ENCODE peak calls at places on chromosomes 1 and 21, in nine cellular contexts. Z is NCI-H510A; P is activated T-cell treated with anti-CD3 and anti-CD28 coated beads, Interleukin-2, amount 50 U/mL, for 1 hour; A is NCI-H1092; Q is stimulated activated CD4-positive, alpha-beta T cell treated with anti-CD3 and anti-CD28 coated beads, Interleukin-2, amount 100 ng/mL, for 4 hours; J is H7; E is naive thymus-derived CD4-positive, alpha-beta T cell; F is activated CD4-positive, CD25-positive, alpha-beta regulatory T cell treated with anti-CD3 and anti-CD28 coated beads, Interleukin-2, amount 50 U/mL, for 16 hours; U is ELF-1. L is an unnamed sample.

GRCh38 chr1:227894831-227895451 is 52.8 kb downstream of the WNT9A start:
- DNase-seq in Z (no peak), P (peak; percentile 13), A (no peak), Q (no peak), J (no peak), E (no peak), F (no peak), U (peak; percentile 0), L (no peak)

GRCh38 chr1:99469641-99470040 is 176.3 kb upstream of the PALMD start:
- DNase-seq in Z (no peak), P (no peak), A (no peak), Q (no peak), J (no peak), E (no peak), F (no peak), U (no peak), L (no peak)

GRCh38 chr1:110348771-110349170 is 9.6 kb downstream of the RBM15 start:
- DNase-seq in Z (no peak), P (no peak), A (no peak), Q (no peak), J (no peak), E (no peak), F (no peak), U (no peak), L (no peak)

GRCh38 chr1:203100163-203100867 is 14.5 kb upstream of the MYOG start:
- DNase-seq in Z (no peak), P (no peak), A (no peak), Q (no peak), J (no peak), E (no peak), F (no peak), U (no peak), L (no peak)

GRCh38 chr1:150820710-150821521 is 12.9 kb upstream of the CTSK start:
- DNase-seq in Z (no peak), P (no peak), A (no peak), Q (no peak), J (no peak), E (no peak), F (no peak), U (no peak), L (no peak)

GRCh38 chr21:37195078-37195477 is 72.1 kb downstream of the VPS26C start:
- DNase-seq in Z (no peak), P (no peak), A (no peak), Q (no peak), J (no peak), E (no peak), F (no peak), U (no peak), L (no peak)

GRCh38 chr1:10251325-10252103 is 41.1 kb downstream of the KIF1B start:
- DNase-seq in Z (no peak), P (no peak), A (no peak), Q (no peak), J (no peak), E (no peak), F (no peak), U (no peak), L (no peak)

GRCh38 chr1:245310605-245311531 is 156.1 kb downstream of the KIF26B start:
- DNase-seq in Z (peak; percentile 31), P (no peak), A (no peak), Q (no peak), J (peak; percentile 61), E (peak; percentile 2), F (no peak), U (peak; percentile 75), L (peak; percentile 34)

GRCh38 chr1:54950361-54951163 is 29.9 kb upstream of the TMEM61 start:
- DNase-seq in Z (peak; percentile 44), P (peak; percentile 41), A (peak; percentile 52), Q (peak; percentile 11), J (peak; percentile 81), E (peak; percentile 27), F (peak; percentile 4), U (peak; percentile 90), L (peak; percentile 31)

GRCh38 chr1:3650248-3651010 is 526 bp upstream of the WRAP73 start:
- DNase-seq in Z (no peak), P (peak; percentile 26), A (no peak), Q (no peak), J (peak; percentile 86), E (peak; percentile 16), F (no peak), U (no peak), L (peak; percentile 39)

GRCh38 chr1:228275435-228276342 is 67.8 kb downstream of the OBSCN start:
- DNase-seq in Z (no peak), P (peak; percentile 87), A (peak; percentile 61), Q (peak; percentile 91), J (peak; percentile 98), E (peak; percentile 77), F (peak; percentile 74), U (peak; percentile 80), L (peak; percentile 89)

GRCh38 chr1:203593723-203594122 is 32.9 kb upstream of the ATP2B4 start:
- DNase-seq in Z (no peak), P (peak; percentile 63), A (no peak), Q (peak; percentile 37), J (no peak), E (peak; percentile 29), F (peak; percentile 17), U (peak; percentile 64), L (peak; percentile 41)

GRCh38 chr1:62687903-62688686 is at the start of gene DOCK7:
- DNase-seq in Z (peak; percentile 76), P (peak; percentile 67), A (peak; percentile 34), Q (peak; percentile 22), J (peak; percentile 92), E (peak; percentile 60), F (no peak), U (peak; percentile 93), L (peak; percentile 83)

GRCh38 chr1:231634302-231635013 is 7.9 kb downstream of the DISC1 start:
- DNase-seq in Z (no peak), P (no peak), A (no peak), Q (no peak), J (no peak), E (no peak), F (no peak), U (no peak), L (no peak)

GRCh38 chr1:36731226-36732037 is 248.7 kb upstream of the CSF3R start:
- DNase-seq in Z (peak; percentile 93), P (no peak), A (no peak), Q (no peak), J (no peak), E (no peak), F (no peak), U (peak; percentile 58), L (no peak)

GRCh38 chr1:209675567-209676154 is 449 bp downstream of the G0S2 start:
- DNase-seq in Z (peak; percentile 24), P (no peak), A (peak; percentile 55), Q (no peak), J (peak; percentile 77), E (peak; percentile 8), F (no peak), U (peak; percentile 62), L (no peak)

GRCh38 chr21:42633858-42634257 is 19.6 kb upstream of the PDE9A start:
- DNase-seq in Z (no peak), P (no peak), A (no peak), Q (no peak), J (no peak), E (no peak), F (no peak), U (no peak), L (no peak)

GRCh38 chr1:869499-870244 is 54.1 kb upstream of the SAMD11 start:
- DNase-seq in Z (no peak), P (peak; percentile 91), A (peak; percentile 6), Q (peak; percentile 86), J (peak; percentile 93), E (peak; percentile 91), F (peak; percentile 70), U (peak; percentile 58), L (peak; percentile 92)

GRCh38 chr21:38503588-38503987 is 5.3 kb upstream of the ERG start:
- DNase-seq in Z (no peak), P (no peak), A (no peak), Q (no peak), J (no peak), E (no peak), F (no peak), U (peak; percentile 14), L (no peak)

GRCh38 chr1:236702995-236703394 is 16.7 kb downstream of the ACTN2 start:
- DNase-seq in Z (no peak), P (no peak), A (no peak), Q (no peak), J (no peak), E (no peak), F (no peak), U (no peak), L (no peak)

GRCh38 chr1:162144268-162144667 is 74.8 kb downstream of the NOS1AP start:
- DNase-seq in Z (no peak), P (no peak), A (no peak), Q (no peak), J (no peak), E (no peak), F (no peak), U (no peak), L (no peak)

GRCh38 chr1:91098299-91098901 is 76.6 kb upstream of the ZNF644 start:
- DNase-seq in Z (no peak), P (no peak), A (no peak), Q (no peak), J (no peak), E (no peak), F (no peak), U (peak; percentile 57), L (no peak)

GRCh38 chr1:94314222-94314858 is 77.0 kb upstream of the ARHGAP29 start:
- DNase-seq in Z (no peak), P (no peak), A (no peak), Q (no peak), J (no peak), E (no peak), F (no peak), U (no peak), L (no peak)

GRCh38 chr1:184017226-184017787 is 20.2 kb downstream of the COLGALT2 start:
- DNase-seq in Z (no peak), P (no peak), A (no peak), Q (no peak), J (no peak), E (no peak), F (no peak), U (no peak), L (no peak)

GRCh38 chr1:156073740-156074139 is 8.5 kb downstream of the MEX3A start:
- DNase-seq in Z (no peak), P (no peak), A (no peak), Q (no peak), J (peak; percentile 95), E (no peak), F (no peak), U (peak; percentile 82), L (no peak)

GRCh38 chr1:206703647-206704046 is 18.9 kb downstream of the MAPKAPK2 start:
- DNase-seq in Z (no peak), P (peak; percentile 61), A (no peak), Q (peak; percentile 53), J (no peak), E (peak; percentile 32), F (no peak), U (no peak), L (peak; percentile 41)

GRCh38 chr1:247746391-247746935 is 1.5 kb downstream of the OR14A2 start:
- DNase-seq in Z (no peak), P (no peak), A (no peak), Q (no peak), J (no peak), E (no peak), F (no peak), U (no peak), L (no peak)

GRCh38 chr1:39900662-39901485 is 843 bp downstream of the MYCL start:
- DNase-seq in Z (peak; percentile 100), P (peak; percentile 33), A (no peak), Q (no peak), J (peak; percentile 62), E (no peak), F (no peak), U (peak; percentile 63), L (peak; percentile 36)

GRCh38 chr1:181101581-181102226 is 13.2 kb downstream of the IER5 start:
- DNase-seq in Z (peak; percentile 72), P (no peak), A (peak; percentile 48), Q (no peak), J (peak; percentile 66), E (no peak), F (no peak), U (peak; percentile 85), L (no peak)

GRCh38 chr21:37231247-37231645 is 35.9 kb downstream of the VPS26C start:
- DNase-seq in Z (no peak), P (no peak), A (no peak), Q (no peak), J (no peak), E (no peak), F (no peak), U (no peak), L (no peak)

GRCh38 chr1:156524985-156525590 is 24.5 kb upstream of the MEF2D start:
- DNase-seq in Z (no peak), P (no peak), A (no peak), Q (no peak), J (no peak), E (no peak), F (no peak), U (no peak), L (peak; percentile 37)